ENCODE peak calls at places on chromosomes 7 and 10, in ten cellular contexts. One of them, this sample, is unnamed.

GRCh38 chr10:14244801-14245211 is 85.9 kb downstream of the FRMD4A start:
- DNase-seq in Kasumi-1: no peak
- DNase-seq in stimulated activated naive B cell treated with anti-CD40 and anti-IgM and Interleukin-4, amounts not matched to agents 10 μg/mL and 1 μg/mL and 100 μg/mL, for 72 hours: no peak
- DNase-seq in fibroblast of lung: peak; percentile 39
- DNase-seq in nucleus accumbens: no peak
- DNase-seq in stimulated activated CD8-positive, alpha-beta memory T cell treated with anti-CD3 and anti-CD28 coated beads, Interleukin-4, amount 100 ng/mL, for 24 hours: no peak
- DNase-seq in GM23248: peak; percentile 39
- DNase-seq in astrocyte of the spinal cord: peak; percentile 58
- DNase-seq in AG08395: no peak
- DNase-seq in Calu3: no peak
- DNase-seq in this sample: no peak

GRCh38 chr7:28550580-28551205 is 138.4 kb downstream of the CREB5 start:
- DNase-seq in Kasumi-1: no peak
- DNase-seq in stimulated activated naive B cell treated with anti-CD40 and anti-IgM and Interleukin-4, amounts not matched to agents 10 μg/mL and 1 μg/mL and 100 μg/mL, for 72 hours: no peak
- DNase-seq in fibroblast of lung: no peak
- DNase-seq in nucleus accumbens: no peak
- DNase-seq in stimulated activated CD8-positive, alpha-beta memory T cell treated with anti-CD3 and anti-CD28 coated beads, Interleukin-4, amount 100 ng/mL, for 24 hours: no peak
- DNase-seq in GM23248: no peak
- DNase-seq in astrocyte of the spinal cord: no peak
- DNase-seq in AG08395: no peak
- DNase-seq in Calu3: no peak
- DNase-seq in this sample: no peak

GRCh38 chr7:65247491-65247890 is 126.2 kb upstream of the ZNF92 start:
- DNase-seq in Kasumi-1: no peak
- DNase-seq in stimulated activated naive B cell treated with anti-CD40 and anti-IgM and Interleukin-4, amounts not matched to agents 10 μg/mL and 1 μg/mL and 100 μg/mL, for 72 hours: no peak
- DNase-seq in fibroblast of lung: no peak
- DNase-seq in nucleus accumbens: no peak
- DNase-seq in stimulated activated CD8-positive, alpha-beta memory T cell treated with anti-CD3 and anti-CD28 coated beads, Interleukin-4, amount 100 ng/mL, for 24 hours: no peak
- DNase-seq in GM23248: no peak
- DNase-seq in astrocyte of the spinal cord: no peak
- DNase-seq in AG08395: no peak
- DNase-seq in Calu3: no peak
- DNase-seq in this sample: no peak

GRCh38 chr7:1081931-1082401 is 5.9 kb upstream of the GPER1 start:
- DNase-seq in Kasumi-1: no peak
- DNase-seq in stimulated activated naive B cell treated with anti-CD40 and anti-IgM and Interleukin-4, amounts not matched to agents 10 μg/mL and 1 μg/mL and 100 μg/mL, for 72 hours: no peak
- DNase-seq in fibroblast of lung: peak; percentile 51
- DNase-seq in nucleus accumbens: no peak
- DNase-seq in stimulated activated CD8-positive, alpha-beta memory T cell treated with anti-CD3 and anti-CD28 coated beads, Interleukin-4, amount 100 ng/mL, for 24 hours: no peak
- DNase-seq in GM23248: no peak
- DNase-seq in astrocyte of the spinal cord: peak; percentile 47
- DNase-seq in AG08395: no peak
- DNase-seq in Calu3: no peak
- DNase-seq in this sample: no peak

GRCh38 chr10:13693783-13694450 is 107.2 kb downstream of the PRPF18 start:
- DNase-seq in Kasumi-1: no peak
- DNase-seq in stimulated activated naive B cell treated with anti-CD40 and anti-IgM and Interleukin-4, amounts not matched to agents 10 μg/mL and 1 μg/mL and 100 μg/mL, for 72 hours: no peak
- DNase-seq in fibroblast of lung: no peak
- DNase-seq in nucleus accumbens: no peak
- DNase-seq in stimulated activated CD8-positive, alpha-beta memory T cell treated with anti-CD3 and anti-CD28 coated beads, Interleukin-4, amount 100 ng/mL, for 24 hours: no peak
- DNase-seq in GM23248: no peak
- DNase-seq in astrocyte of the spinal cord: no peak
- DNase-seq in AG08395: no peak
- DNase-seq in Calu3: no peak
- DNase-seq in this sample: no peak

GRCh38 chr7:25669300-25669781 is 441.1 kb upstream of the NPVF start:
- DNase-seq in Kasumi-1: no peak
- DNase-seq in stimulated activated naive B cell treated with anti-CD40 and anti-IgM and Interleukin-4, amounts not matched to agents 10 μg/mL and 1 μg/mL and 100 μg/mL, for 72 hours: no peak
- DNase-seq in fibroblast of lung: no peak
- DNase-seq in nucleus accumbens: no peak
- DNase-seq in stimulated activated CD8-positive, alpha-beta memory T cell treated with anti-CD3 and anti-CD28 coated beads, Interleukin-4, amount 100 ng/mL, for 24 hours: no peak
- DNase-seq in GM23248: no peak
- DNase-seq in astrocyte of the spinal cord: no peak
- DNase-seq in AG08395: no peak
- DNase-seq in Calu3: no peak
- DNase-seq in this sample: no peak

GRCh38 chr10:98267894-98268693 is at the start of gene LOXL4:
- DNase-seq in Kasumi-1: peak; percentile 54
- DNase-seq in stimulated activated naive B cell treated with anti-CD40 and anti-IgM and Interleukin-4, amounts not matched to agents 10 μg/mL and 1 μg/mL and 100 μg/mL, for 72 hours: no peak
- DNase-seq in fibroblast of lung: peak; percentile 37
- DNase-seq in nucleus accumbens: no peak
- DNase-seq in stimulated activated CD8-positive, alpha-beta memory T cell treated with anti-CD3 and anti-CD28 coated beads, Interleukin-4, amount 100 ng/mL, for 24 hours: no peak
- DNase-seq in GM23248: peak; percentile 80
- DNase-seq in astrocyte of the spinal cord: peak; percentile 30
- DNase-seq in AG08395: peak; percentile 66
- DNase-seq in Calu3: peak; percentile 7
- DNase-seq in this sample: peak; percentile 7

GRCh38 chr7:28369523-28369922 is 42.8 kb upstream of the CREB5 start:
- DNase-seq in Kasumi-1: no peak
- DNase-seq in stimulated activated naive B cell treated with anti-CD40 and anti-IgM and Interleukin-4, amounts not matched to agents 10 μg/mL and 1 μg/mL and 100 μg/mL, for 72 hours: no peak
- DNase-seq in fibroblast of lung: no peak
- DNase-seq in nucleus accumbens: no peak
- DNase-seq in stimulated activated CD8-positive, alpha-beta memory T cell treated with anti-CD3 and anti-CD28 coated beads, Interleukin-4, amount 100 ng/mL, for 24 hours: no peak
- DNase-seq in GM23248: no peak
- DNase-seq in astrocyte of the spinal cord: no peak
- DNase-seq in AG08395: no peak
- DNase-seq in Calu3: no peak
- DNase-seq in this sample: no peak

GRCh38 chr10:113997428-113997827 is 46.2 kb upstream of the ADRB1 start:
- DNase-seq in Kasumi-1: peak; percentile 16
- DNase-seq in stimulated activated naive B cell treated with anti-CD40 and anti-IgM and Interleukin-4, amounts not matched to agents 10 μg/mL and 1 μg/mL and 100 μg/mL, for 72 hours: no peak
- DNase-seq in fibroblast of lung: no peak
- DNase-seq in nucleus accumbens: no peak
- DNase-seq in stimulated activated CD8-positive, alpha-beta memory T cell treated with anti-CD3 and anti-CD28 coated beads, Interleukin-4, amount 100 ng/mL, for 24 hours: no peak
- DNase-seq in GM23248: no peak
- DNase-seq in astrocyte of the spinal cord: no peak
- DNase-seq in AG08395: no peak
- DNase-seq in Calu3: no peak
- DNase-seq in this sample: no peak